ENCODE peak calls at places on chromosomes 13 and 19, in six cellular contexts. One of them, this sample, is unnamed.

GRCh38 chr13:75296651-75297050 is 185.3 kb downstream of the TBC1D4 start:
- DNase-seq in type B pancreatic cell: no peak
- DNase-seq in HFF-Myc: no peak
- DNase-seq in ovary: no peak
- DNase-seq in left ventricle myocardium inferior: no peak
- DNase-seq in mammary epithelial cell: no peak
- DNase-seq in this sample: no peak

GRCh38 chr19:7979011-7979410 is 26.4 kb downstream of the ELAVL1 start:
- DNase-seq in type B pancreatic cell: no peak
- DNase-seq in mammary epithelial cell: no peak
- DNase-seq in left ventricle myocardium inferior: no peak
- DNase-seq in ovary: no peak
- DNase-seq in HFF-Myc: no peak
- DNase-seq in this sample: no peak

GRCh38 chr19:38513762-38514167 is 80.3 kb downstream of the RYR1 start:
- DNase-seq in HFF-Myc: no peak
- DNase-seq in mammary epithelial cell: no peak
- DNase-seq in type B pancreatic cell: no peak
- DNase-seq in ovary: no peak
- DNase-seq in left ventricle myocardium inferior: no peak
- DNase-seq in this sample: no peak

GRCh38 chr19:18292810-18293641 is 11.6 kb upstream of the JUND start:
- DNase-seq in HFF-Myc: no peak
- DNase-seq in left ventricle myocardium inferior: peak; percentile 91
- DNase-seq in ovary: peak; percentile 96
- DNase-seq in mammary epithelial cell: no peak
- DNase-seq in type B pancreatic cell: peak; percentile 88
- DNase-seq in this sample: peak; percentile 98

GRCh38 chr13:100725472-100725871 is 50.9 kb upstream of the TMTC4 start:
- DNase-seq in mammary epithelial cell: no peak
- DNase-seq in left ventricle myocardium inferior: no peak
- DNase-seq in type B pancreatic cell: no peak
- DNase-seq in HFF-Myc: no peak
- DNase-seq in ovary: no peak
- DNase-seq in this sample: no peak

GRCh38 chr19:39351537-39352037 is 9.4 kb downstream of the SAMD4B start:
- DNase-seq in mammary epithelial cell: no peak
- DNase-seq in ovary: no peak
- DNase-seq in type B pancreatic cell: no peak
- DNase-seq in left ventricle myocardium inferior: no peak
- DNase-seq in HFF-Myc: no peak
- DNase-seq in this sample: no peak

GRCh38 chr13:98473135-98473791 is 103.6 kb downstream of the STK24 start:
- DNase-seq in type B pancreatic cell: no peak
- DNase-seq in left ventricle myocardium inferior: no peak
- DNase-seq in HFF-Myc: no peak
- DNase-seq in mammary epithelial cell: no peak
- DNase-seq in ovary: no peak
- DNase-seq in this sample: no peak

GRCh38 chr13:99731747-99732146 is 230.5 kb downstream of the TM9SF2 start:
- DNase-seq in mammary epithelial cell: no peak
- DNase-seq in type B pancreatic cell: no peak
- DNase-seq in HFF-Myc: no peak
- DNase-seq in ovary: no peak
- DNase-seq in left ventricle myocardium inferior: no peak
- DNase-seq in this sample: no peak

GRCh38 chr13:79085021-79085420 is 321.0 kb downstream of the RBM26 start:
- DNase-seq in type B pancreatic cell: no peak
- DNase-seq in mammary epithelial cell: no peak
- DNase-seq in HFF-Myc: no peak
- DNase-seq in left ventricle myocardium inferior: no peak
- DNase-seq in ovary: no peak
- DNase-seq in this sample: no peak

GRCh38 chr13:96898855-96899254 is 95.4 kb downstream of the OXGR1 start:
- DNase-seq in type B pancreatic cell: no peak
- DNase-seq in HFF-Myc: no peak
- DNase-seq in left ventricle myocardium inferior: no peak
- DNase-seq in mammary epithelial cell: no peak
- DNase-seq in ovary: no peak
- DNase-seq in this sample: no peak

GRCh38 chr13:86692291-86692690 is 893.1 kb upstream of the SLITRK6 start:
- DNase-seq in mammary epithelial cell: no peak
- DNase-seq in type B pancreatic cell: no peak
- DNase-seq in left ventricle myocardium inferior: no peak
- DNase-seq in HFF-Myc: no peak
- DNase-seq in ovary: no peak
- DNase-seq in this sample: no peak

GRCh38 chr19:40831502-40832430 is 18.5 kb downstream of the CYP2A6 start:
- DNase-seq in type B pancreatic cell: no peak
- DNase-seq in left ventricle myocardium inferior: no peak
- DNase-seq in ovary: no peak
- DNase-seq in HFF-Myc: peak; percentile 95
- DNase-seq in mammary epithelial cell: peak; percentile 81
- DNase-seq in this sample: no peak

GRCh38 chr13:102440259-102440936 is 38.5 kb upstream of the FGF14 start:
- DNase-seq in type B pancreatic cell: no peak
- DNase-seq in HFF-Myc: no peak
- DNase-seq in left ventricle myocardium inferior: no peak
- DNase-seq in ovary: no peak
- DNase-seq in mammary epithelial cell: peak; percentile 72
- DNase-seq in this sample: no peak

GRCh38 chr13:101384929-101385328 is 31.4 kb downstream of the NALCN start:
- DNase-seq in ovary: no peak
- DNase-seq in left ventricle myocardium inferior: no peak
- DNase-seq in type B pancreatic cell: no peak
- DNase-seq in HFF-Myc: no peak
- DNase-seq in mammary epithelial cell: no peak
- DNase-seq in this sample: no peak

GRCh38 chr13:39281539-39282150 is 243.4 kb downstream of the NHLRC3 start:
- DNase-seq in ovary: no peak
- DNase-seq in left ventricle myocardium inferior: no peak
- DNase-seq in type B pancreatic cell: no peak
- DNase-seq in HFF-Myc: no peak
- DNase-seq in mammary epithelial cell: no peak
- DNase-seq in this sample: no peak

GRCh38 chr19:58476498-58477015 is 405 bp downstream of the ZNF446 start:
- DNase-seq in type B pancreatic cell: no peak
- DNase-seq in mammary epithelial cell: no peak
- DNase-seq in left ventricle myocardium inferior: no peak
- DNase-seq in HFF-Myc: no peak
- DNase-seq in ovary: no peak
- DNase-seq in this sample: no peak

GRCh38 chr13:73520566-73521290 is 461.9 kb downstream of the KLF5 start:
- DNase-seq in mammary epithelial cell: no peak
- DNase-seq in type B pancreatic cell: no peak
- DNase-seq in ovary: no peak
- DNase-seq in left ventricle myocardium inferior: no peak
- DNase-seq in HFF-Myc: no peak
- DNase-seq in this sample: no peak

GRCh38 chr19:49875801-49876421 is 1.2 kb downstream of the AKT1S1 start:
- DNase-seq in mammary epithelial cell: no peak
- DNase-seq in left ventricle myocardium inferior: peak; percentile 64
- DNase-seq in ovary: peak; percentile 83
- DNase-seq in HFF-Myc: no peak
- DNase-seq in type B pancreatic cell: no peak
- DNase-seq in this sample: peak; percentile 81

GRCh38 chr13:99436013-99436412 is 65.3 kb upstream of the TM9SF2 start:
- DNase-seq in HFF-Myc: no peak
- DNase-seq in ovary: no peak
- DNase-seq in type B pancreatic cell: no peak
- DNase-seq in left ventricle myocardium inferior: no peak
- DNase-seq in mammary epithelial cell: peak; percentile 15
- DNase-seq in this sample: no peak

GRCh38 chr13:67084066-67084465 is 146.1 kb downstream of the PCDH9 start:
- DNase-seq in HFF-Myc: no peak
- DNase-seq in left ventricle myocardium inferior: no peak
- DNase-seq in ovary: no peak
- DNase-seq in type B pancreatic cell: no peak
- DNase-seq in mammary epithelial cell: no peak
- DNase-seq in this sample: no peak

GRCh38 chr19:6744381-6745288 is 5.2 kb downstream of the TRIP10 start:
- DNase-seq in type B pancreatic cell: no peak
- DNase-seq in ovary: peak; percentile 90
- DNase-seq in left ventricle myocardium inferior: peak; percentile 90
- DNase-seq in HFF-Myc: no peak
- DNase-seq in mammary epithelial cell: peak; percentile 84
- DNase-seq in this sample: peak; percentile 86

GRCh38 chr13:98961204-98962105 is 16.4 kb downstream of the DOCK9 start:
- DNase-seq in type B pancreatic cell: no peak
- DNase-seq in ovary: no peak
- DNase-seq in HFF-Myc: no peak
- DNase-seq in left ventricle myocardium inferior: no peak
- DNase-seq in mammary epithelial cell: peak; percentile 41
- DNase-seq in this sample: no peak

GRCh38 chr13:29540799-29541198 is 54.7 kb downstream of the SLC7A1 start:
- DNase-seq in type B pancreatic cell: no peak
- DNase-seq in ovary: no peak
- DNase-seq in mammary epithelial cell: no peak
- DNase-seq in left ventricle myocardium inferior: no peak
- DNase-seq in HFF-Myc: no peak
- DNase-seq in this sample: no peak

DNA sequence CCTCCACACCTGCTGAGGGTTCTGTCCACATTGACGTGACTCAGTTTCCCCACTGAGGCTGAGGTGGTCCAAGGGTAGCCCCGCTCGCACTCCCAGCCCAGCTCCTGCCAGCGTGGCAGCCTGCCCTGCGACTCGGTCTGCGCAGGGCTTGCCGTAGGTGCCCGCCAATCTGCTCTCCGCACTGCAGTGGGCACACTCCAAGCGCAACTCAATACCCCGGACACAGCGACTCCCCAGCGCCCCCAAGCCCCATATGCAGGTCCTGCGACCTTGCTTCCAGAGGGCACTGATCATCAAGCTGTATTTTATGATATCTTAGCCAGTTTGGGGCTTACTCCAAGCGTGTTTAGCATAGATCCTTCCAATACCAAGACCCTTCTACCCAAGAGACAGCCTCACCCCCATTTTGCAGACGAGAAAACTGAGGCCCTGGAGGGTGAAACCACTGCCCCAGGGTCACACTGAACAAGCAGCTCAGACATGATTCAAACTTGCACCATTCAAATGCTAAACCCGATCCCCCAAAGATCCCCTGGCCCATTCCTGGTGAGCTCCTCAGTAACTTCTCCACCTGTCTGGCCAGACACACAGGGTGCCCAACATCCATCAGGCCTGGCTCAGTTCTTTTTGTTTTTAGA is 13.5 kb downstream of the PTPRS start:
- DNase-seq in ovary: no peak
- DNase-seq in HFF-Myc: no peak
- DNase-seq in left ventricle myocardium inferior: no peak
- DNase-seq in type B pancreatic cell: no peak
- DNase-seq in mammary epithelial cell: no peak
- DNase-seq in this sample: no peak
- TF ChIP-seq CTCF in ovary: no peak
- TF ChIP-seq CTCF in HFF-Myc: no peak
- TF ChIP-seq CTCF in left ventricle myocardium inferior: no peak
- TF ChIP-seq CTCF in type B pancreatic cell: no peak
- TF ChIP-seq CTCF in mammary epithelial cell: no peak
- TF ChIP-seq CTCF in this sample: no peak

GRCh38 chr19:15180451-15181390 is 20.1 kb downstream of the NOTCH3 start:
- DNase-seq in left ventricle myocardium inferior: peak; percentile 46
- DNase-seq in HFF-Myc: no peak
- DNase-seq in mammary epithelial cell: no peak
- DNase-seq in type B pancreatic cell: no peak
- DNase-seq in ovary: no peak
- DNase-seq in this sample: peak; percentile 21
- TF ChIP-seq CTCF in left ventricle myocardium inferior: no peak
- TF ChIP-seq CTCF in HFF-Myc: no peak
- TF ChIP-seq CTCF in mammary epithelial cell: no peak
- TF ChIP-seq CTCF in type B pancreatic cell: no peak
- TF ChIP-seq CTCF in ovary: no peak
- TF ChIP-seq CTCF in this sample: no peak

GRCh38 chr19:2543463-2544442 is 67.8 kb downstream of the GADD45B start:
- DNase-seq in mammary epithelial cell: peak; percentile 96
- DNase-seq in ovary: peak; percentile 90
- DNase-seq in type B pancreatic cell: peak; percentile 88
- DNase-seq in HFF-Myc: peak; percentile 90
- DNase-seq in left ventricle myocardium inferior: peak; percentile 94
- DNase-seq in this sample: peak; percentile 97
- TF ChIP-seq CTCF in mammary epithelial cell: peak; percentile 6
- TF ChIP-seq CTCF in ovary: no peak
- TF ChIP-seq CTCF in type B pancreatic cell: no peak
- TF ChIP-seq CTCF in HFF-Myc: peak; percentile 22
- TF ChIP-seq CTCF in left ventricle myocardium inferior: peak; percentile 43
- TF ChIP-seq CTCF in this sample: no peak

DNA sequence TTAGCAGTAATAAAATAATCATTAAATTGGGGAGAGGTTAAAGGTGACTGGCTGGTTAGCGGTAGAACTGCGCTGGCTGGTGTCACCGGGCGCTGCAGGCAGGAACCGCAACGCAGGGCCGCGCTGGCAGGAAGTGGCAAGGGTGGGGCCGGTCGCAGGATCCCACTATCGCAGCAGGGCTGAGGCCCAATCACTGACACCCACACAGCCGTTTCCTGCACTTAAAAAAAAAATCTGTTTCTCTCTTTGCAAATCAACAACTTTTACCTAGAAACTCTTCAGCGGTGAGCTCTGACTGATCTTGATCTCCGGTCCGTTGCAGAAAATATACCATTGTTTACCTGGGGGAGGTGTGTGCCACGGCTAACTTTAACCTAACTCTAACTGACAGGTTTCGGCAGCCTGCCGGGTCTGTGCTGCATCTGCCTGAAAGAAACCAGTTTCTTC is 46.9 kb downstream of the KLF2 start:
- DNase-seq in HFF-Myc: no peak
- DNase-seq in ovary: no peak
- DNase-seq in left ventricle myocardium inferior: peak; percentile 55
- DNase-seq in mammary epithelial cell: no peak
- DNase-seq in type B pancreatic cell: no peak
- DNase-seq in this sample: no peak
- TF ChIP-seq CTCF in HFF-Myc: no peak
- TF ChIP-seq CTCF in ovary: no peak
- TF ChIP-seq CTCF in left ventricle myocardium inferior: no peak
- TF ChIP-seq CTCF in mammary epithelial cell: no peak
- TF ChIP-seq CTCF in type B pancreatic cell: no peak
- TF ChIP-seq CTCF in this sample: no peak

GRCh38 chr19:34323433-34324204 is 41.4 kb upstream of the GPI start:
- DNase-seq in ovary: no peak
- DNase-seq in mammary epithelial cell: no peak
- DNase-seq in type B pancreatic cell: no peak
- DNase-seq in left ventricle myocardium inferior: no peak
- DNase-seq in HFF-Myc: no peak
- DNase-seq in this sample: no peak
- TF ChIP-seq CTCF in ovary: no peak
- TF ChIP-seq CTCF in mammary epithelial cell: no peak
- TF ChIP-seq CTCF in type B pancreatic cell: no peak
- TF ChIP-seq CTCF in left ventricle myocardium inferior: no peak
- TF ChIP-seq CTCF in HFF-Myc: no peak
- TF ChIP-seq CTCF in this sample: no peak

GRCh38 chr13:23778007-23778687 is 111.1 kb downstream of the MIPEP start:
- DNase-seq in mammary epithelial cell: no peak
- DNase-seq in HFF-Myc: no peak
- DNase-seq in left ventricle myocardium inferior: no peak
- DNase-seq in ovary: no peak
- DNase-seq in type B pancreatic cell: no peak
- DNase-seq in this sample: no peak
- TF ChIP-seq CTCF in mammary epithelial cell: no peak
- TF ChIP-seq CTCF in HFF-Myc: peak; percentile 39
- TF ChIP-seq CTCF in left ventricle myocardium inferior: peak; percentile 41
- TF ChIP-seq CTCF in ovary: no peak
- TF ChIP-seq CTCF in type B pancreatic cell: no peak
- TF ChIP-seq CTCF in this sample: no peak